ENCODE peak calls at places on chromosomes 2 and 18, in nine cellular contexts. Y, W, O, D, X, R, G, V and N are unnamed samples.
A peak's percentile ranks its signal among the peaks of the same experiment; 100 is the strongest.

GRCh38 chr2:42931818-42932195 is 139.4 kb upstream of the HAAO start:
- DNase-seq in Y (no peak), W (no peak), O (no peak), D (no peak), X (no peak), R (no peak), G (no peak), V (peak; percentile 38), N (no peak)

GRCh38 chr2:223054193-223054781 is 2.3 kb downstream of the KCNE4 start:
- DNase-seq in Y (no peak), W (no peak), O (peak; percentile 85), D (no peak), X (no peak), R (no peak), G (no peak), V (peak; percentile 89), N (no peak)

GRCh38 chr18:24246143-24246542 is 107.3 kb downstream of the CABYR start:
- DNase-seq in Y (no peak), W (no peak), O (no peak), D (no peak), X (no peak), R (no peak), G (no peak), V (no peak), N (no peak)

GRCh38 chr2:25368650-25369049 is 26.9 kb upstream of the DNMT3A start:
- DNase-seq in Y (no peak), W (no peak), O (peak; percentile 66), D (no peak), X (no peak), R (no peak), G (no peak), V (peak; percentile 62), N (no peak)

GRCh38 chr2:227766361-227766883 is 20.7 kb downstream of the SCYGR8 start:
- DNase-seq in Y (peak; percentile 30), W (peak; percentile 12), O (peak; percentile 88), D (peak; percentile 80), X (peak; percentile 54), R (peak; percentile 79), G (peak; percentile 39), V (peak; percentile 74), N (peak; percentile 87)

GRCh38 chr18:76620326-76620813 is 125.3 kb upstream of the ZNF516 start:
- DNase-seq in Y (no peak), W (peak; percentile 19), O (peak; percentile 82), D (no peak), X (peak; percentile 72), R (peak; percentile 73), G (peak; percentile 3), V (peak; percentile 82), N (peak; percentile 67)

GRCh38 chr2:71614976-71615768 is 161.8 kb downstream of the DYSF start:
- DNase-seq in Y (no peak), W (no peak), O (peak; percentile 81), D (no peak), X (no peak), R (no peak), G (no peak), V (peak; percentile 56), N (peak; percentile 74)

GRCh38 chr2:165610591-165611029 is 141.1 kb downstream of the CSRNP3 start:
- DNase-seq in Y (no peak), W (peak; percentile 58), O (no peak), D (no peak), X (no peak), R (no peak), G (no peak), V (no peak), N (no peak)

GRCh38 chr18:66752733-66753132 is 148.8 kb upstream of the CDH19 start:
- DNase-seq in Y (no peak), W (no peak), O (no peak), D (no peak), X (no peak), R (no peak), G (no peak), V (no peak), N (no peak)

GRCh38 chr2:118837067-118837466 is 10.4 kb downstream of the EN1 start:
- DNase-seq in Y (no peak), W (no peak), O (no peak), D (no peak), X (no peak), R (no peak), G (no peak), V (no peak), N (no peak)

GRCh38 chr2:100731535-100731981 is 88.4 kb upstream of the NPAS2 start:
- DNase-seq in Y (no peak), W (no peak), O (no peak), D (peak; percentile 16), X (no peak), R (no peak), G (no peak), V (peak; percentile 90), N (no peak)

GRCh38 chr2:178173657-178174056 is 20.7 kb upstream of the OSBPL6 start:
- DNase-seq in Y (no peak), W (no peak), O (no peak), D (no peak), X (no peak), R (no peak), G (no peak), V (no peak), N (no peak)

GRCh38 chr2:218270721-218271486 is 585 bp downstream of the PNKD start:
- DNase-seq in Y (no peak), W (peak; percentile 46), O (peak; percentile 74), D (no peak), X (no peak), R (no peak), G (no peak), V (no peak), N (no peak)

GRCh38 chr2:134582547-134582899 is 136.3 kb downstream of the TMEM163 start:
- DNase-seq in Y (no peak), W (no peak), O (no peak), D (no peak), X (no peak), R (no peak), G (no peak), V (no peak), N (no peak)